ENCODE peak calls at places on chromosome 9, in six cellular contexts. H is fibroblast of the aortic adventitia, B is lung, Q is fibroblast of pulmonary artery, C is choroid plexus epithelial cell, X is endothelial cell of umbilical vein. J is an unnamed sample.

GRCh38 chr9:133120343-133121199 is 469 bp downstream of the RALGDS start:
- DNase-seq in C (no peak), B (no peak), H (no peak), X (no peak), Q (no peak), J (no peak)

GRCh38 chr9:121557581-121558422 is 58.2 kb upstream of the GGTA1 start:
- DNase-seq in X (peak; percentile 83), Q (peak; percentile 83), C (peak; percentile 90), B (peak; percentile 61), H (peak; percentile 77), J (peak; percentile 70)

GRCh38 chr9:18543406-18543965 is 69.5 kb downstream of the ADAMTSL1 start:
- DNase-seq in X (peak; percentile 78), Q (peak; percentile 66), C (peak; percentile 74), H (peak; percentile 96), B (no peak), J (peak; percentile 84)

GRCh38 chr9:126499005-126499910 is 114.5 kb upstream of the LMX1B start:
- DNase-seq in X (peak; percentile 48), Q (peak; percentile 37), H (peak; percentile 43), B (peak; percentile 41), C (peak; percentile 48), J (peak; percentile 15)

GRCh38 chr9:133492061-133493021 is 13.4 kb upstream of the SLC2A6 start:
- DNase-seq in B (no peak), C (no peak), Q (no peak), H (no peak), X (no peak), J (no peak)

GRCh38 chr9:111559000-111559610 is 34.1 kb downstream of the ZNF483 start:
- DNase-seq in H (peak; percentile 31), X (no peak), B (no peak), Q (peak; percentile 32), C (peak; percentile 46), J (peak; percentile 85)

GRCh38 chr9:109536859-109537258 is 38.8 kb upstream of the PTPN3 start:
- DNase-seq in X (no peak), C (no peak), H (no peak), B (no peak), Q (no peak), J (no peak)

GRCh38 chr9:98791147-98792095 is 4.9 kb downstream of the ANKS6 start:
- DNase-seq in C (peak; percentile 93), X (peak; percentile 80), Q (peak; percentile 96), H (peak; percentile 98), B (peak; percentile 90), J (peak; percentile 97)

GRCh38 chr9:90307177-90307833 is 335.3 kb downstream of the DIRAS2 start:
- DNase-seq in Q (no peak), B (no peak), C (peak; percentile 14), X (no peak), H (no peak), J (no peak)

GRCh38 chr9:89844075-89844474 is 239.3 kb downstream of the GADD45G start:
- DNase-seq in Q (no peak), B (no peak), H (no peak), X (no peak), C (no peak), J (no peak)

GRCh38 chr9:108800632-108801099 is 55.1 kb downstream of the ACTL7B start:
- DNase-seq in B (no peak), X (no peak), Q (no peak), H (no peak), C (no peak), J (no peak)

GRCh38 chr9:982660-983240 is 6.3 kb downstream of the DMRT3 start:
- DNase-seq in H (no peak), C (no peak), Q (no peak), B (no peak), X (no peak), J (peak; percentile 62)

GRCh38 chr9:7756088-7756487 is 43.5 kb downstream of the DMAC1 start:
- DNase-seq in Q (no peak), B (no peak), C (peak; percentile 1), X (peak; percentile 2), H (no peak), J (no peak)

GRCh38 chr9:132014218-132014800 is 65.4 kb downstream of the MED27 start:
- DNase-seq in C (peak; percentile 20), H (no peak), X (no peak), Q (peak; percentile 32), B (no peak), J (no peak)

GRCh38 chr9:107484117-107484723 is 5.3 kb downstream of the KLF4 start:
- DNase-seq in B (no peak), X (peak; percentile 84), C (peak; percentile 91), H (peak; percentile 94), Q (peak; percentile 93), J (peak; percentile 86)

GRCh38 chr9:95516221-95516735 is 493 bp downstream of the PTCH1 start:
- DNase-seq in X (no peak), C (no peak), Q (peak; percentile 21), H (no peak), B (no peak), J (peak; percentile 19)

GRCh38 chr9:79346350-79347020 is 225.3 kb upstream of the TLE4 start:
- DNase-seq in Q (peak; percentile 22), X (no peak), H (no peak), C (peak; percentile 31), B (no peak), J (no peak)

GRCh38 chr9:106670418-106670817 is 192.5 kb upstream of the ZNF462 start:
- DNase-seq in X (no peak), H (no peak), Q (no peak), C (no peak), B (no peak), J (no peak)

GRCh38 chr9:35910613-35911488 is 1.6 kb downstream of the SPAAR start:
- DNase-seq in Q (peak; percentile 82), X (peak; percentile 86), H (peak; percentile 69), C (peak; percentile 82), B (peak; percentile 60), J (peak; percentile 80)

DNA sequence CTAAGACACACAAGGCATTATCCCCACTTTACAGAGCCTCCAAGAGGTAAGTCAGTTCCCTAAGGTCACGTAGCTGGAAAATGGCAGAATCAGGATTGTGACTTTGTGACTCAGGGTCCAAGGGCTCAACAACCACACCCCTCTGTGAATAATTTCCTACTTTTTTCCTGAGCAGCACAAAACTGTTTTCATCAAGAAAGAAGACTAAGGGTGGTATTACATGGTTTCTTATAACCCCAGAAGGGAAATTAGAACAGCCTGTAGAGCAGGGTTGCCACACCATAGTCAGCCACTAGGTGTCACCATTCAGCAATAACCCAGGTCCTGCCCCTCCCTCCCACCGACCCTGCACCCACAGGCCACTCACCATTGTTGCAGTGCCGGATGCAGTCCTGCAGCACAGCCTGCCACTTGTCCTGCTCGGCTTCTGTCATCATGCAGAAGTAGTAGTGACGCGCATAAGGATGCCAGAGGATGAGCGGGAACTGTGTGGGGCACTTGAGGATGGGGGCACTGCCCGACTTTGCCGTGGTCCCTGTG is 72.1 kb downstream of the LRSAM1 start:
- DNase-seq in C (peak; percentile 67), H (peak; percentile 59), X (no peak), Q (peak; percentile 66), B (no peak), J (peak; percentile 72)
- TF ChIP-seq CTCF in C (peak; percentile 72), H (peak; percentile 60), X (peak; percentile 41), Q (peak; percentile 56), B (no peak), J (peak; percentile 71)

DNA sequence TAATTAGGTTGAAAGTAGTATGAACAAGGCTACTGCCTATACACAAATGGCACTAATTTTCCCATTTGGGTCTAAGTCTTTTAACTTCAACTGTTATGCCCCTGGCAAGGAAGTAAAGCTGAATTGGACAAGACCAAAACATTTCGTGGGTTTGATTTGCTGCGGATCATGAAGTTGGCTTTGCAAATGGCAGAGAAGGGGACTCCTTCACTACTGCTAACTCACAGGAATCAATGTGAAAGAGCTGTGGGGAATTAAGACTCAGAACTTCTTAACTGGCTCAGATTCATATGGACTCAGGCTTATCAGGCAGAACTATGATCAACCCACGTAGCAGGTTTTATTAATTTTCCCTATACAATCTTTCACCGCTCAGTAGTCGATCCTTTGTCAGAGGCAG is 73.8 kb upstream of the IFNE start:
- DNase-seq in Q (peak; percentile 47), X (peak; percentile 67), C (no peak), H (peak; percentile 75), B (no peak), J (peak; percentile 45)
- H3K4me3 ChIP-seq in Q (peak overlapping the region; percentile 62), X (peak overlapping the region; percentile 97), C (no peak overlapping the region), H (peak overlapping the region; percentile 79), B (no peak overlapping the region), J (peak overlapping the region; percentile 82)

DNA sequence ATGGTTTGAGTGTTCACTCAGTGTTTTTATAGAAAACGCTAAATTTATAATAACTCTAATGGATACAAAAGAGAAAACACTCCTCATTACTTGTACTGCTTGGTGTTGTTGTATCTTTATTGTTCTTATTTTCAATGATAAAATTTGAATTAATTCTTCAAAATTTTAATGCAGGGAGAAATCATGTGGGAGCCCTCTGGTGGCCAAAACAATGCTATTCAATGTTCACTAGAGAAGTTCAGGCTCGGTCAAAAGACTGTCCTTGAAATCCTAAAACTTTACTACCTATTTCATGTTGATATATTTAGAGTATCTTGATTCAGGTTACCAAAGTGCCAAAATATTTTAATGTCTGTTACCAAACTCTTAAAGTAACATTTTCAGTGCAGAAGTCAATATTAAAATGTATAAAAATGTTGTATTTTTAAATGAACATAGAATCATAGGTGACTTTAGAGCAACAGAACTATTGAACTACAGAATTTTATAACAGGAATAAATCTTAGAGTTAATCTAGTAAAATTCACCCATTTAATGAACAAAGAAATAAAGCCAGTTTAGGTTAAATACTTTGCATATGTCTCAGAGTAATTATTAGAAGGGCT is 1259.8 kb downstream of the PTPRD start:
- DNase-seq in X (peak; percentile 1), H (peak; percentile 1), B (no peak), Q (peak; percentile 3), C (peak; percentile 11), J (peak; percentile 6)
- TF ChIP-seq CTCF in X (peak; percentile 40), H (peak; percentile 48), B (no peak), Q (peak; percentile 47), C (peak; percentile 59), J (peak; percentile 57)

GRCh38 chr9:34380034-34380510 is 3.4 kb upstream of the MYORG start:
- DNase-seq in C (peak; percentile 13), Q (no peak), X (no peak), B (no peak), H (no peak), J (no peak)

GRCh38 chr9:34381323-34381722 is 4.6 kb upstream of the MYORG start:
- DNase-seq in B (no peak), Q (no peak), C (no peak), H (no peak), X (no peak), J (no peak)

GRCh38 chr9:34380511-34381315 is 4.0 kb upstream of the MYORG start:
- DNase-seq in B (peak; percentile 76), X (peak; percentile 74), H (peak; percentile 66), C (peak; percentile 81), Q (peak; percentile 73), J (peak; percentile 59)

GRCh38 chr9:34378376-34379060 is 1.8 kb upstream of the MYORG start:
- DNase-seq in Q (no peak), H (no peak), B (no peak), X (no peak), C (no peak), J (no peak)

DNA sequence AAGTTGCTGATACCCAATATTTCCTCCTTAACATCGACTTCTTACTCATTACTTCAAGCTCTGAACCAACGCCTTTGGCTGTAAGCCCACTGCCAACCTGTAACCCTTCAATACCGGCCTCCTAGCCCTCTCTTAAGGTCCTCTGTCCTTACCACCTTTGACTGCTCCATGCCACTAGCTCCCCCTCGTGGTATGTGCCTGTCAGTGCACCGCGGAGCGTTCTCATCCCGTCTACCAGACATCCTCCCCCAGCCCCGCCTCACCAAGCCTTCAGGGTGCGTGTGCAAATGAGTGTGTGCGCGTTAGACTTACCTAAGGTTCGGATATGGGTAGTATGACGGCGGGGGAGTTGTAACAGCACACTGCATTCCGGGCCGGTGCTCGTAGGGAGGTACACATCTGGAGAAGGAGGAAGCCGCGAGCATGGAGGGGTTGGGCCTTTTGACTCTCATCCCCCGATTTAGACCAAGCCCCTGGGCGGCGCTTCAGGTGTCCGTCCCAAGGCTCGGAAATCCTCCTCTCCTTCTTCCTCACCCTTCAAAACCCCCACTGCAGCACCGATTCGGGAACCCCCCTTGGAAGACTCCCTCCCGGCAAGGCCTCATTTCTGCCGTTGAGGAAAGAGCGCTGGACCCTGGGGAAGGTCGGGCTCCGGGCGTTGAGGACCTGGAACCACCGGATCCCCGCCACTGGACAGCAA is 2.8 kb upstream of the MYORG start:
- DNase-seq in X (peak; percentile 85), B (peak; percentile 92), Q (peak; percentile 90), C (peak; percentile 89), H (peak; percentile 86), J (peak; percentile 82)
- H3K4me3 ChIP-seq in X (peak overlapping the region; percentile 3), B (no peak overlapping the region), Q (peak overlapping the region; percentile 48), C (peak overlapping the region; percentile 63), H (peak overlapping the region; percentile 52), J (peak overlapping the region; percentile 49)